ENCODE peak calls at places on chromosomes 7 and 10, in nine cellular contexts. One of them, this sample, is unnamed.

GRCh38 chr10:94403034-94403822 is 887 bp downstream of the TBC1D12 start:
- DNase-seq in Peyer's patch: peak
- DNase-seq in activated B cell treated with CpG ODN at 0.5 μM for 24 hours: no peak
- DNase-seq in mesothelial cell of epicardium: peak
- DNase-seq in AG10803: peak
- DNase-seq in OCI-LY7: peak
- DNase-seq in tibial artery: peak
- DNase-seq in CD8-positive, alpha-beta T cell: peak
- DNase-seq in transverse colon: peak
- DNase-seq in this sample: no peak

GRCh38 chr7:106775552-106775936 is 89.5 kb upstream of the PIK3CG start:
- DNase-seq in Peyer's patch: no peak
- DNase-seq in activated B cell treated with CpG ODN at 0.5 μM for 24 hours: no peak
- DNase-seq in mesothelial cell of epicardium: no peak
- DNase-seq in AG10803: peak
- DNase-seq in OCI-LY7: no peak
- DNase-seq in tibial artery: no peak
- DNase-seq in CD8-positive, alpha-beta T cell: no peak
- DNase-seq in transverse colon: no peak
- DNase-seq in this sample: no peak

GRCh38 chr7:150642926-150643325 is 10.7 kb upstream of the GIMAP6 start:
- DNase-seq in Peyer's patch: no peak
- DNase-seq in activated B cell treated with CpG ODN at 0.5 μM for 24 hours: no peak
- DNase-seq in mesothelial cell of epicardium: no peak
- DNase-seq in AG10803: no peak
- DNase-seq in OCI-LY7: no peak
- DNase-seq in tibial artery: no peak
- DNase-seq in CD8-positive, alpha-beta T cell: no peak
- DNase-seq in transverse colon: no peak
- DNase-seq in this sample: no peak

GRCh38 chr10:76017026-76017732 is 585.8 kb downstream of the LRMDA start:
- DNase-seq in Peyer's patch: no peak
- DNase-seq in activated B cell treated with CpG ODN at 0.5 μM for 24 hours: no peak
- DNase-seq in mesothelial cell of epicardium: no peak
- DNase-seq in AG10803: no peak
- DNase-seq in OCI-LY7: no peak
- DNase-seq in tibial artery: no peak
- DNase-seq in CD8-positive, alpha-beta T cell: no peak
- DNase-seq in transverse colon: no peak
- DNase-seq in this sample: no peak

GRCh38 chr7:133530682-133531081 is 277.8 kb downstream of the EXOC4 start:
- DNase-seq in Peyer's patch: no peak
- DNase-seq in activated B cell treated with CpG ODN at 0.5 μM for 24 hours: no peak
- DNase-seq in mesothelial cell of epicardium: no peak
- DNase-seq in AG10803: peak
- DNase-seq in OCI-LY7: no peak
- DNase-seq in tibial artery: no peak
- DNase-seq in CD8-positive, alpha-beta T cell: no peak
- DNase-seq in transverse colon: no peak
- DNase-seq in this sample: no peak

GRCh38 chr10:60048146-60048545 is 141.8 kb upstream of the CCDC6 start:
- DNase-seq in Peyer's patch: no peak
- DNase-seq in activated B cell treated with CpG ODN at 0.5 μM for 24 hours: no peak
- DNase-seq in mesothelial cell of epicardium: peak
- DNase-seq in AG10803: peak
- DNase-seq in OCI-LY7: no peak
- DNase-seq in tibial artery: no peak
- DNase-seq in CD8-positive, alpha-beta T cell: no peak
- DNase-seq in transverse colon: peak
- DNase-seq in this sample: no peak

GRCh38 chr10:4214912-4215311 is 429.9 kb upstream of the KLF6 start:
- DNase-seq in Peyer's patch: no peak
- DNase-seq in activated B cell treated with CpG ODN at 0.5 μM for 24 hours: no peak
- DNase-seq in mesothelial cell of epicardium: no peak
- DNase-seq in AG10803: peak
- DNase-seq in OCI-LY7: no peak
- DNase-seq in tibial artery: no peak
- DNase-seq in CD8-positive, alpha-beta T cell: no peak
- DNase-seq in transverse colon: no peak
- DNase-seq in this sample: no peak

GRCh38 chr7:130662426-130662825 is 6.1 kb downstream of the COPG2 start:
- DNase-seq in Peyer's patch: no peak
- DNase-seq in activated B cell treated with CpG ODN at 0.5 μM for 24 hours: no peak
- DNase-seq in mesothelial cell of epicardium: no peak
- DNase-seq in AG10803: no peak
- DNase-seq in OCI-LY7: no peak
- DNase-seq in tibial artery: no peak
- DNase-seq in CD8-positive, alpha-beta T cell: no peak
- DNase-seq in transverse colon: no peak
- DNase-seq in this sample: no peak

GRCh38 chr10:61662794-61663259 is at the start of gene CABCOCO1:
- DNase-seq in Peyer's patch: peak
- DNase-seq in activated B cell treated with CpG ODN at 0.5 μM for 24 hours: no peak
- DNase-seq in mesothelial cell of epicardium: peak
- DNase-seq in AG10803: peak
- DNase-seq in OCI-LY7: no peak
- DNase-seq in tibial artery: peak
- DNase-seq in CD8-positive, alpha-beta T cell: no peak
- DNase-seq in transverse colon: peak
- DNase-seq in this sample: peak

GRCh38 chr10:78664929-78665525 is 403.7 kb upstream of the ZMIZ1 start:
- DNase-seq in Peyer's patch: no peak
- DNase-seq in activated B cell treated with CpG ODN at 0.5 μM for 24 hours: no peak
- DNase-seq in mesothelial cell of epicardium: no peak
- DNase-seq in AG10803: peak
- DNase-seq in OCI-LY7: peak
- DNase-seq in tibial artery: no peak
- DNase-seq in CD8-positive, alpha-beta T cell: no peak
- DNase-seq in transverse colon: no peak
- DNase-seq in this sample: no peak

GRCh38 chr7:50349963-50350944 is 45.7 kb downstream of the IKZF1 start:
- DNase-seq in Peyer's patch: peak
- DNase-seq in activated B cell treated with CpG ODN at 0.5 μM for 24 hours: no peak
- DNase-seq in mesothelial cell of epicardium: no peak
- DNase-seq in AG10803: no peak
- DNase-seq in OCI-LY7: no peak
- DNase-seq in tibial artery: no peak
- DNase-seq in CD8-positive, alpha-beta T cell: peak
- DNase-seq in transverse colon: no peak
- DNase-seq in this sample: no peak

GRCh38 chr7:47373871-47374451 is 207.9 kb downstream of the TNS3 start:
- DNase-seq in Peyer's patch: no peak
- DNase-seq in activated B cell treated with CpG ODN at 0.5 μM for 24 hours: no peak
- DNase-seq in mesothelial cell of epicardium: no peak
- DNase-seq in AG10803: no peak
- DNase-seq in OCI-LY7: peak
- DNase-seq in tibial artery: no peak
- DNase-seq in CD8-positive, alpha-beta T cell: no peak
- DNase-seq in transverse colon: no peak
- DNase-seq in this sample: no peak

GRCh38 chr10:60572511-60573194 is 183.0 kb upstream of the ANK3 start:
- DNase-seq in Peyer's patch: peak
- DNase-seq in activated B cell treated with CpG ODN at 0.5 μM for 24 hours: no peak
- DNase-seq in mesothelial cell of epicardium: peak
- DNase-seq in AG10803: peak
- DNase-seq in OCI-LY7: no peak
- DNase-seq in tibial artery: no peak
- DNase-seq in CD8-positive, alpha-beta T cell: no peak
- DNase-seq in transverse colon: peak
- DNase-seq in this sample: no peak

GRCh38 chr10:44183667-44184632 is 200.9 kb downstream of the CXCL12 start:
- DNase-seq in Peyer's patch: no peak
- DNase-seq in activated B cell treated with CpG ODN at 0.5 μM for 24 hours: no peak
- DNase-seq in mesothelial cell of epicardium: no peak
- DNase-seq in AG10803: peak
- DNase-seq in OCI-LY7: no peak
- DNase-seq in tibial artery: no peak
- DNase-seq in CD8-positive, alpha-beta T cell: no peak
- DNase-seq in transverse colon: no peak
- DNase-seq in this sample: no peak

GRCh38 chr10:118776960-118777359 is 22.2 kb upstream of the CACUL1 start:
- DNase-seq in Peyer's patch: no peak
- DNase-seq in activated B cell treated with CpG ODN at 0.5 μM for 24 hours: no peak
- DNase-seq in mesothelial cell of epicardium: peak
- DNase-seq in AG10803: no peak
- DNase-seq in OCI-LY7: no peak
- DNase-seq in tibial artery: no peak
- DNase-seq in CD8-positive, alpha-beta T cell: no peak
- DNase-seq in transverse colon: no peak
- DNase-seq in this sample: no peak

GRCh38 chr7:47949703-47950102 is 1.4 kb upstream of the PKD1L1 start:
- DNase-seq in Peyer's patch: no peak
- DNase-seq in activated B cell treated with CpG ODN at 0.5 μM for 24 hours: no peak
- DNase-seq in mesothelial cell of epicardium: no peak
- DNase-seq in AG10803: no peak
- DNase-seq in OCI-LY7: no peak
- DNase-seq in tibial artery: no peak
- DNase-seq in CD8-positive, alpha-beta T cell: no peak
- DNase-seq in transverse colon: no peak
- DNase-seq in this sample: no peak

GRCh38 chr10:24790073-24790472 is 66.4 kb upstream of the ARHGAP21 start:
- DNase-seq in Peyer's patch: no peak
- DNase-seq in activated B cell treated with CpG ODN at 0.5 μM for 24 hours: no peak
- DNase-seq in mesothelial cell of epicardium: no peak
- DNase-seq in AG10803: no peak
- DNase-seq in OCI-LY7: no peak
- DNase-seq in tibial artery: no peak
- DNase-seq in CD8-positive, alpha-beta T cell: no peak
- DNase-seq in transverse colon: no peak
- DNase-seq in this sample: no peak

GRCh38 chr10:133334495-133335237 is 2.0 kb downstream of the CALY start:
- DNase-seq in Peyer's patch: no peak
- DNase-seq in activated B cell treated with CpG ODN at 0.5 μM for 24 hours: no peak
- DNase-seq in mesothelial cell of epicardium: no peak
- DNase-seq in AG10803: no peak
- DNase-seq in OCI-LY7: no peak
- DNase-seq in tibial artery: no peak
- DNase-seq in CD8-positive, alpha-beta T cell: no peak
- DNase-seq in transverse colon: no peak
- DNase-seq in this sample: no peak

GRCh38 chr7:11427686-11428273 is 404.2 kb downstream of the THSD7A start:
- DNase-seq in Peyer's patch: no peak
- DNase-seq in activated B cell treated with CpG ODN at 0.5 μM for 24 hours: no peak
- DNase-seq in mesothelial cell of epicardium: no peak
- DNase-seq in AG10803: peak
- DNase-seq in OCI-LY7: peak
- DNase-seq in tibial artery: no peak
- DNase-seq in CD8-positive, alpha-beta T cell: no peak
- DNase-seq in transverse colon: no peak
- DNase-seq in this sample: no peak

GRCh38 chr10:103580011-103580410 is 86.5 kb downstream of the NEURL1 start:
- DNase-seq in Peyer's patch: no peak
- DNase-seq in activated B cell treated with CpG ODN at 0.5 μM for 24 hours: no peak
- DNase-seq in mesothelial cell of epicardium: no peak
- DNase-seq in AG10803: no peak
- DNase-seq in OCI-LY7: no peak
- DNase-seq in tibial artery: no peak
- DNase-seq in CD8-positive, alpha-beta T cell: no peak
- DNase-seq in transverse colon: no peak
- DNase-seq in this sample: no peak
- TF ChIP-seq CTCF in Peyer's patch: no peak
- TF ChIP-seq CTCF in activated B cell treated with CpG ODN at 0.5 μM for 24 hours: no peak
- TF ChIP-seq CTCF in mesothelial cell of epicardium: no peak
- TF ChIP-seq CTCF in AG10803: no peak
- TF ChIP-seq CTCF in OCI-LY7: peak
- TF ChIP-seq CTCF in tibial artery: no peak
- TF ChIP-seq CTCF in CD8-positive, alpha-beta T cell: no peak
- TF ChIP-seq CTCF in transverse colon: no peak
- TF ChIP-seq CTCF in this sample: no peak

DNA sequence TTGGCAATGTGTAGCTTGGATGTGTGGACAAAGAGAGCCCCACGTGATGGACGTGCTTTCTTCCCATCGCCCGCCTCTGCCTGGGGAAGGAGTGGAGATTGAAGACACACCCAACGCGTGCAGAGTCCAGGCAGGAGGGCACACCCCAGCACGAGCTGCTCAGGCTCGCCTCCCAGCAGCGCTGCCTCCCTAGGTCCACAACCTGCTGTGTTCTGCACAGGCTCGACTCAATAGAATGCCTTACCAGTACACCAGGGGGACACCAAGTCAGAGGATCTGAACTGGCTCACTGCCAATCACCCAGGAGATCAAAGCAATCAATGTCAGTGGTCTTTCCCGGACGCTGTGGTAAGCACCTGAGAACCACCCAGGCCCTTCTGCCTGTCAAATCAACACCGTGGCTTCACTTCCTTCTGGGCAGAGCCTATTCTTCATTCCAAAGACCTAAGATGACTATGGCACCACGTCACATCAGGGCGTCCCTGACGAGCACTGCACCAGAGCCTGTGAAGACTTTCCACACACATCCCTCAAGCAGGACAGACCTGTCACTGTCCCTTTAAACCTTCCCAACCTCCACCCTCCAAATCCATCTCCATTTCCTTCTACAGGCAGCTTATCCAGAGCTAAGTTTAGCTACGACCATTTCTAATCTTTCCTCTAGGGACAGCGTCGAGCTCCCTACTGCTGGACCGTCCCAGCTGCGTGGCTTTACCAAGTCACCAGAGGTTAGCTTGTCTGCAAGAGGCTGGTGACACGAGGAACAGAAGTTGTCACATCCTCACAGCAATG is 72.3 kb downstream of the AMZ1 start:
- DNase-seq in Peyer's patch: peak
- DNase-seq in activated B cell treated with CpG ODN at 0.5 μM for 24 hours: no peak
- DNase-seq in mesothelial cell of epicardium: no peak
- DNase-seq in AG10803: peak
- DNase-seq in OCI-LY7: peak
- DNase-seq in tibial artery: peak
- DNase-seq in CD8-positive, alpha-beta T cell: no peak
- DNase-seq in transverse colon: peak
- DNase-seq in this sample: peak
- TF ChIP-seq CTCF in Peyer's patch: no peak
- TF ChIP-seq CTCF in activated B cell treated with CpG ODN at 0.5 μM for 24 hours: no peak
- TF ChIP-seq CTCF in mesothelial cell of epicardium: peak
- TF ChIP-seq CTCF in AG10803: peak
- TF ChIP-seq CTCF in OCI-LY7: peak
- TF ChIP-seq CTCF in tibial artery: peak
- TF ChIP-seq CTCF in CD8-positive, alpha-beta T cell: no peak
- TF ChIP-seq CTCF in transverse colon: peak
- TF ChIP-seq CTCF in this sample: peak

GRCh38 chr10:113820507-113820906 is 33.4 kb downstream of the DCLRE1A start:
- DNase-seq in Peyer's patch: no peak
- DNase-seq in activated B cell treated with CpG ODN at 0.5 μM for 24 hours: no peak
- DNase-seq in mesothelial cell of epicardium: no peak
- DNase-seq in AG10803: no peak
- DNase-seq in OCI-LY7: peak
- DNase-seq in tibial artery: no peak
- DNase-seq in CD8-positive, alpha-beta T cell: no peak
- DNase-seq in transverse colon: no peak
- DNase-seq in this sample: no peak
- TF ChIP-seq CTCF in Peyer's patch: no peak
- TF ChIP-seq CTCF in activated B cell treated with CpG ODN at 0.5 μM for 24 hours: no peak
- TF ChIP-seq CTCF in mesothelial cell of epicardium: no peak
- TF ChIP-seq CTCF in AG10803: no peak
- TF ChIP-seq CTCF in OCI-LY7: peak
- TF ChIP-seq CTCF in tibial artery: no peak
- TF ChIP-seq CTCF in CD8-positive, alpha-beta T cell: no peak
- TF ChIP-seq CTCF in transverse colon: no peak
- TF ChIP-seq CTCF in this sample: no peak

DNA sequence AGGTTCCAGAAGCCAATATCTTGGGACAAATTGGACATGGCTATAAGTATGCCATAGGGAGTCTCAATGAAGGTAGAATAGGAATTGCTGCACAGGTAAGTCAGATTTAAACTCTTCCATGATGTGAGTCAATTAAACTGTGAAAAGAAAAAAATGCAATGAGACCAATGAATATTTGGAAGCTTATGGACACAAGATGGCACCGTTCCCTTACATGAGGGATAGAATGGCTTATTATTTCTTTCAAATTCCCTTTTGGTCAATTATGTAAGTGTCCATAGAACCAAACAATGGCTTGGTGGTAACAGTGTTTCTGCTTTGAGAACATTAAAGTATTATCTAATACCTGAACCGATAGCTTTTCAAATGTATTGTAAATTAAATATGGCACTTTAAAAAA is 35.6 kb downstream of the ACADSB start:
- DNase-seq in Peyer's patch: no peak
- DNase-seq in activated B cell treated with CpG ODN at 0.5 μM for 24 hours: no peak
- DNase-seq in mesothelial cell of epicardium: no peak
- DNase-seq in AG10803: no peak
- DNase-seq in OCI-LY7: no peak
- DNase-seq in tibial artery: no peak
- DNase-seq in CD8-positive, alpha-beta T cell: no peak
- DNase-seq in transverse colon: no peak
- DNase-seq in this sample: no peak
- TF ChIP-seq CTCF in Peyer's patch: no peak
- TF ChIP-seq CTCF in activated B cell treated with CpG ODN at 0.5 μM for 24 hours: no peak
- TF ChIP-seq CTCF in mesothelial cell of epicardium: no peak
- TF ChIP-seq CTCF in AG10803: no peak
- TF ChIP-seq CTCF in OCI-LY7: peak
- TF ChIP-seq CTCF in tibial artery: no peak
- TF ChIP-seq CTCF in CD8-positive, alpha-beta T cell: no peak
- TF ChIP-seq CTCF in transverse colon: no peak
- TF ChIP-seq CTCF in this sample: peak